ENCODE peak calls at places on chromosomes 11 and 22, in five cellular contexts. N, G, F, H and V are unnamed samples.

GRCh38 chr22:43384863-43385262 is 27.0 kb upstream of the MPPED1 start:
- DNase-seq in N (no peak), H (no peak), F (no peak), G (no peak), V (no peak)

GRCh38 chr11:28168718-28169117 is 60.5 kb downstream of the METTL15 start:
- DNase-seq in G (no peak), F (no peak), N (no peak), H (no peak), V (no peak)

GRCh38 chr11:67006029-67006884 is 16.7 kb upstream of the SYT12 start:
- DNase-seq in N (peak), H (no peak), F (peak), G (no peak), V (no peak)

GRCh38 chr22:17918840-17919239 is 105.5 kb downstream of the MICAL3 start:
- DNase-seq in N (no peak), H (no peak), F (no peak), G (no peak), V (no peak)

GRCh38 chr11:134036484-134037092 is 32.3 kb upstream of the JAM3 start:
- DNase-seq in N (no peak), G (no peak), F (no peak), H (no peak), V (no peak)

GRCh38 chr11:24903555-24903954 is 406.7 kb downstream of the LUZP2 start:
- DNase-seq in G (no peak), N (no peak), F (no peak), H (no peak), V (no peak)

GRCh38 chr22:19325296-19325950 is 33.9 kb upstream of the CLTCL1 start:
- DNase-seq in N (no peak), F (no peak), G (no peak), H (no peak), V (no peak)

GRCh38 chr11:111018571-111018970 is 227.0 kb upstream of the POU2AF2 start:
- DNase-seq in H (no peak), N (no peak), F (no peak), G (no peak), V (no peak)

GRCh38 chr11:8403310-8403709 is 139.6 kb upstream of the LMO1 start:
- DNase-seq in G (no peak), N (no peak), F (no peak), H (no peak), V (no peak)

GRCh38 chr11:66915046-66915832 is 42.9 kb downstream of the PC start:
- DNase-seq in G (no peak), N (no peak), H (no peak), F (peak), V (no peak)

GRCh38 chr11:124301482-124301881 is 12.3 kb downstream of the OR8D1 start:
- DNase-seq in N (no peak), F (no peak), H (no peak), G (no peak), V (no peak)

GRCh38 chr11:6315811-6316425 is 4.4 kb downstream of the CAVIN3 start:
- DNase-seq in G (peak), N (peak), H (peak), F (peak), V (no peak)

GRCh38 chr11:125110996-125111340 is 458 bp downstream of the TMEM218 start:
- DNase-seq in N (no peak), F (peak), G (no peak), H (no peak), V (no peak)

GRCh38 chr22:46613606-46613997 is 6.6 kb upstream of the GRAMD4 start:
- DNase-seq in G (no peak), H (no peak), N (peak), F (no peak), V (no peak)

GRCh38 chr11:118791961-118792578 is 1.1 kb upstream of the DDX6 start:
- DNase-seq in G (peak), N (peak), H (peak), F (peak), V (no peak)

GRCh38 chr11:116986521-116987105 is 111.6 kb downstream of the SIK3 start:
- DNase-seq in N (no peak), H (no peak), G (no peak), F (no peak), V (no peak)

GRCh38 chr22:36608987-36609386 is 80.0 kb upstream of the EIF3D start:
- DNase-seq in F (no peak), G (no peak), N (no peak), H (no peak), V (no peak)

GRCh38 chr11:93392862-93393261 is 62.3 kb downstream of the DEUP1 start:
- DNase-seq in F (peak), H (no peak), N (no peak), G (no peak), V (no peak)

GRCh38 chr11:65584723-65585171 is 8.9 kb downstream of the EHBP1L1 start:
- DNase-seq in H (no peak), F (no peak), N (no peak), G (no peak), V (no peak)

GRCh38 chr11:36363361-36364272 is 67.5 kb downstream of the PRR5L start:
- DNase-seq in H (no peak), G (no peak), N (no peak), F (no peak), V (no peak)

GRCh38 chr22:47597041-47597440 is 834.6 kb downstream of the TBC1D22A start:
- DNase-seq in H (no peak), N (no peak), F (no peak), G (no peak), V (peak)

GRCh38 chr11:66326261-66327111 is 9.6 kb upstream of the CD248 start:
- DNase-seq in G (no peak), H (no peak), F (peak), N (no peak), V (no peak)

GRCh38 chr11:120601566-120601965 is 90.0 kb downstream of the GRIK4 start:
- DNase-seq in N (no peak), H (no peak), G (no peak), F (no peak), V (no peak)

GRCh38 chr22:22207845-22208564 is 36.6 kb upstream of the VPREB1 start:
- DNase-seq in F (peak), H (peak), G (peak), N (peak), V (no peak)

GRCh38 chr11:34792143-34792542 is 124.0 kb downstream of the APIP start:
- DNase-seq in G (no peak), N (no peak), H (no peak), F (peak), V (no peak)

GRCh38 chr22:39090426-39091064 is 6.5 kb upstream of the APOBEC3H start:
- DNase-seq in H (peak), G (peak), F (no peak), N (no peak), V (no peak)

GRCh38 chr22:37244114-37244921 is at the start of gene RAC2:
- DNase-seq in F (peak), H (peak), N (peak), G (peak), V (no peak)

GRCh38 chr22:20024225-20025087 is 3.5 kb downstream of the TANGO2 start:
- DNase-seq in G (no peak), N (no peak), F (peak), H (no peak), V (no peak)

DNA sequence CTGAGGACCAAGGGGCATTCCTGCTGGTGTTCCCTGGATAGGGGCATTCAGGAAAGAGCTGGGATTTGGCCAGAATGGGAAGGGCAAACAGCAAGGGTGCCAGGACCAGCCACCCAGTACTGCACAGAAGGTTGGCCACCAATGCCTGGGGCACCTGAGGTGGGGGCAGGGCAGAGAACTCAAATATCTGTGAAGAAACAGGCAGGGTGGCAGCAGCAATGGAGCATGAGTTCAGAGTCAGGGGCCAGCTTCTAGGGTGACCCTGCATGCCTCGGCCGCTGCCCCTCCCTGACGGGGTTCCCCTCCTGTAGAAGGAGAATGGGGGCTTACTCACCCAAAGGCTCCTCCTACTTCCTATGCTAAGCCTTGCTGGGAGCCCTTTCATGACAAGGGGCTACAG is 79.3 kb upstream of the SHANK2 start:
- DNase-seq in N (no peak), G (peak), F (no peak), H (peak), V (no peak)
- TF ChIP-seq POLR2AphosphoS5 in N (no peak), G (no peak), F (no peak), H (no peak), V (no peak)

GRCh38 chr11:337711-338110 is 17.1 kb upstream of the IFITM3 start:
- DNase-seq in F (no peak), H (no peak), G (no peak), N (no peak), V (no peak)

GRCh38 chr11:336666-337002 is 16.0 kb upstream of the IFITM3 start:
- DNase-seq in N (no peak), H (no peak), F (no peak), G (no peak), V (no peak)

GRCh38 chr11:334264-335033 is 13.8 kb upstream of the IFITM3 start:
- DNase-seq in N (no peak), G (no peak), H (no peak), F (peak), V (peak)

GRCh38 chr11:332651-333480 is 12.2 kb upstream of the IFITM3 start:
- DNase-seq in H (no peak), F (no peak), G (no peak), N (no peak), V (no peak)

GRCh38 chr11:335779-336665 is 15.4 kb upstream of the IFITM3 start:
- DNase-seq in N (no peak), F (peak), H (no peak), G (no peak), V (no peak)
- TF ChIP-seq POLR2AphosphoS5 in N (no peak), F (no peak), H (no peak), G (no peak), V (peak)

GRCh38 chr11:115407496-115407895 is 96.7 kb downstream of the CADM1 start:
- DNase-seq in F (no peak), G (no peak), H (no peak), N (no peak), V (no peak)
- TF ChIP-seq POLR2AphosphoS5 in F (no peak), G (no peak), H (no peak), N (no peak), V (no peak)

DNA sequence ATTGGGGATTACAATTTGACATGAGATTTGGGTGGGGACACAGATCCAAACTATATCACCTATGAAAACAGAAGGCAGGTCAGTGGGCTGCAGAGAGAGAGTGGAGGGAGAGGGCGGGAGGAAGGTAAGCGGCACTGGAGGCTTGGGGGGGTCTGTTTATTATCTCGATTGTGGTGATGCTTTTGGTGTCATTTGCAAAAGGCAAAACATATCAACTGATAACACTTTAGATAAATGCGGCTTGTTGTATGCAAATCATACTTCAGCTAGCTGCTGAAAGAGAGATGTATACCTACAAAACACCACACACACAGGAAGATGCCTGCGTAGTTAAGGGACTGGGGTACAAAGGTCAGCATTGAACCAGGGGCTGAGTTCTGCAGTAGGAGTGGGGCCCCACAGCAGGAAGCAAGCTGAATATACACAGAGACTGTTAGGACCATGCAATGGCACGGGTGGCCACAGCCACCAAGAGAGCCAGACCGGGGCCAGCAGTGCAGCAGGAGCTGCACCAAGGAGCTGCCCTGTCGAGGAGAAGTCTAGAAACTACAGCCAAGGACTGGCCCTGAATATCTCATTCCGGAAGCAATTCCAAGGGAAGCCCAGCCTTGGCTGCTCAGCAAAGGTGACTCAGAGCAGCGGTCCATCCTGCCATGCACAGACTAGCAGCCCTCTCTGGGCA is 23.8 kb upstream of the TOLLIP start:
- DNase-seq in F (no peak), G (no peak), N (no peak), H (no peak), V (no peak)
- TF ChIP-seq POLR2AphosphoS5 in F (no peak), G (no peak), N (no peak), H (no peak), V (no peak)